ENCODE peak calls at places on chromosomes 13 and 19, in nine cellular contexts. T, Q, M, S, E, D, P, R and J are unnamed samples.

GRCh38 chr19:40035996-40036395 is 20.0 kb downstream of the ZNF780B start:
- DNase-seq in P (no peak), R (no peak), E (no peak), T (no peak), Q (no peak), M (no peak), D (no peak), S (no peak), J (no peak)

GRCh38 chr13:112102243-112102642 is 35.3 kb downstream of the SOX1 start:
- DNase-seq in P (peak), R (no peak), Q (no peak), T (no peak), S (no peak), D (no peak), M (no peak), E (peak), J (no peak)

GRCh38 chr13:30798776-30799625 is 63.7 kb downstream of the ALOX5AP start:
- DNase-seq in D (no peak), T (no peak), M (no peak), P (no peak), E (no peak), R (no peak), S (no peak), Q (no peak), J (no peak)

GRCh38 chr13:43686557-43686956 is 100.2 kb downstream of the ENOX1 start:
- DNase-seq in P (peak), D (no peak), E (peak), S (no peak), R (no peak), M (peak), T (no peak), Q (peak), J (no peak)

GRCh38 chr19:8158411-8159074 is 9.2 kb upstream of the FBN3 start:
- DNase-seq in R (peak), D (peak), T (no peak), P (peak), E (peak), S (peak), Q (peak), M (peak), J (peak)

GRCh38 chr19:49861541-49862410 is 5.6 kb downstream of the PNKP start:
- DNase-seq in E (no peak), Q (no peak), P (no peak), D (no peak), T (no peak), S (no peak), M (no peak), R (no peak), J (no peak)

GRCh38 chr13:31675521-31675953 is 63.8 kb upstream of the RXFP2 start:
- DNase-seq in E (no peak), D (no peak), S (no peak), T (no peak), P (peak), R (no peak), M (no peak), Q (no peak), J (no peak)

GRCh38 chr19:19595171-19595701 is 23.3 kb downstream of the PBX4 start:
- DNase-seq in S (no peak), Q (no peak), T (no peak), D (no peak), P (peak), E (peak), R (no peak), M (peak), J (no peak)

GRCh38 chr19:53102186-53102585 is 1.0 kb downstream of the ZNF160 start:
- DNase-seq in P (peak), Q (no peak), D (no peak), T (no peak), S (no peak), E (peak), M (no peak), R (no peak), J (no peak)

GRCh38 chr19:52028027-52028779 is at the start of gene ZNF614:
- DNase-seq in M (peak), E (peak), Q (peak), R (peak), D (peak), P (peak), S (peak), T (peak), J (peak)

GRCh38 chr19:1211494-1212234 is 6.1 kb downstream of the STK11 start:
- DNase-seq in Q (no peak), E (no peak), D (no peak), S (no peak), T (no peak), M (no peak), P (no peak), R (no peak), J (no peak)

GRCh38 chr13:98741741-98742435 is 10.6 kb downstream of the SLC15A1 start:
- DNase-seq in E (no peak), D (no peak), T (no peak), S (no peak), R (no peak), M (peak), Q (no peak), P (peak), J (no peak)